ENCODE peak calls at places on chromosome 20, in five cellular contexts. One of them, this sample, is unnamed.

GRCh38 chr20:5932796-5933195 is 17.5 kb downstream of the TRMT6 start:
- DNase-seq in H1: no peak
- DNase-seq in NT2/D1: no peak
- DNase-seq in GM12878: no peak
- DNase-seq in HepG2: no peak
- DNase-seq in this sample: no peak

GRCh38 chr20:5945963-5946362 is 4.4 kb downstream of the TRMT6 start:
- DNase-seq in H1: no peak
- DNase-seq in NT2/D1: no peak
- DNase-seq in GM12878: no peak
- DNase-seq in HepG2: no peak
- DNase-seq in this sample: no peak

GRCh38 chr20:52830598-52830997 is 141.6 kb upstream of the TSHZ2 start:
- DNase-seq in H1: no peak
- DNase-seq in NT2/D1: no peak
- DNase-seq in GM12878: no peak
- DNase-seq in HepG2: no peak
- DNase-seq in this sample: no peak

GRCh38 chr20:59598625-59599310 is 5.6 kb upstream of the PHACTR3 start:
- DNase-seq in H1: peak; percentile 65
- DNase-seq in NT2/D1: peak; percentile 36
- DNase-seq in GM12878: peak; percentile 8
- DNase-seq in HepG2: peak; percentile 55
- DNase-seq in this sample: peak; percentile 78

GRCh38 chr20:36861875-36862801 is 13.8 kb upstream of the TLDC2 start:
- DNase-seq in H1: peak; percentile 61
- DNase-seq in NT2/D1: no peak
- DNase-seq in GM12878: no peak
- DNase-seq in HepG2: peak; percentile 87
- DNase-seq in this sample: no peak

GRCh38 chr20:23061713-23062561 is 12.5 kb upstream of the THBD start:
- DNase-seq in H1: peak; percentile 57
- DNase-seq in NT2/D1: no peak
- DNase-seq in GM12878: no peak
- DNase-seq in HepG2: peak; percentile 29
- DNase-seq in this sample: peak; percentile 25

GRCh38 chr20:32168184-32168910 is 39.2 kb downstream of the PLAGL2 start:
- DNase-seq in H1: no peak
- DNase-seq in NT2/D1: peak; percentile 28
- DNase-seq in GM12878: no peak
- DNase-seq in HepG2: peak; percentile 49
- DNase-seq in this sample: no peak

GRCh38 chr20:9916776-9917175 is 77.9 kb upstream of the PAK5 start:
- DNase-seq in H1: no peak
- DNase-seq in NT2/D1: no peak
- DNase-seq in GM12878: no peak
- DNase-seq in HepG2: no peak
- DNase-seq in this sample: no peak

GRCh38 chr20:11687546-11688292 is 230.0 kb upstream of the BTBD3 start:
- DNase-seq in H1: no peak
- DNase-seq in NT2/D1: no peak
- DNase-seq in GM12878: no peak
- DNase-seq in HepG2: peak; percentile 84
- DNase-seq in this sample: no peak

GRCh38 chr20:13102237-13102636 is 93.5 kb downstream of the SPTLC3 start:
- DNase-seq in H1: no peak
- DNase-seq in NT2/D1: no peak
- DNase-seq in GM12878: no peak
- DNase-seq in HepG2: no peak
- DNase-seq in this sample: no peak

GRCh38 chr20:58236612-58237317 is 8.3 kb upstream of the ANKRD60 start:
- DNase-seq in H1: peak; percentile 97
- DNase-seq in NT2/D1: peak; percentile 56
- DNase-seq in GM12878: peak; percentile 12
- DNase-seq in HepG2: peak; percentile 52
- DNase-seq in this sample: peak; percentile 86

GRCh38 chr20:57439432-57439831 is 48.2 kb downstream of the RBM38 start:
- DNase-seq in H1: no peak
- DNase-seq in NT2/D1: no peak
- DNase-seq in GM12878: no peak
- DNase-seq in HepG2: no peak
- DNase-seq in this sample: no peak

GRCh38 chr20:58586565-58587093 is 64.5 kb upstream of the STX16 start:
- DNase-seq in H1: no peak
- DNase-seq in NT2/D1: no peak
- DNase-seq in GM12878: no peak
- DNase-seq in HepG2: peak; percentile 58
- DNase-seq in this sample: no peak

GRCh38 chr20:661474-662288 is 8.7 kb upstream of the SRXN1 start:
- DNase-seq in H1: peak; percentile 70
- DNase-seq in NT2/D1: no peak
- DNase-seq in GM12878: no peak
- DNase-seq in HepG2: no peak
- DNase-seq in this sample: no peak

GRCh38 chr20:48739395-48740268 is 88.2 kb downstream of the PREX1 start:
- DNase-seq in H1: no peak
- DNase-seq in NT2/D1: no peak
- DNase-seq in GM12878: no peak
- DNase-seq in HepG2: no peak
- DNase-seq in this sample: no peak

GRCh38 chr20:31844737-31845299 is 586 bp downstream of the FOXS1 start:
- DNase-seq in H1: no peak
- DNase-seq in NT2/D1: no peak
- DNase-seq in GM12878: no peak
- DNase-seq in HepG2: no peak
- DNase-seq in this sample: no peak

GRCh38 chr20:33262658-33263065 is 20.4 kb upstream of the BPIFB1 start:
- DNase-seq in H1: no peak
- DNase-seq in NT2/D1: peak; percentile 40
- DNase-seq in GM12878: no peak
- DNase-seq in HepG2: peak; percentile 82
- DNase-seq in this sample: peak; percentile 53

GRCh38 chr20:62117362-62117646 is 5.0 kb upstream of the LSM14B start:
- DNase-seq in H1: no peak
- DNase-seq in NT2/D1: no peak
- DNase-seq in GM12878: no peak
- DNase-seq in HepG2: no peak
- DNase-seq in this sample: no peak

GRCh38 chr20:36856691-36857635 is 19.0 kb upstream of the TLDC2 start:
- DNase-seq in H1: no peak
- DNase-seq in NT2/D1: no peak
- DNase-seq in GM12878: no peak
- DNase-seq in HepG2: no peak
- DNase-seq in this sample: no peak

GRCh38 chr20:53337419-53338101 is 256.1 kb downstream of the ZNF217 start:
- DNase-seq in H1: no peak
- DNase-seq in NT2/D1: no peak
- DNase-seq in GM12878: no peak
- DNase-seq in HepG2: no peak
- DNase-seq in this sample: no peak

GRCh38 chr20:32660661-32661060 is 13.1 kb downstream of the C20orf203 start:
- DNase-seq in H1: no peak
- DNase-seq in NT2/D1: no peak
- DNase-seq in GM12878: no peak
- DNase-seq in HepG2: no peak
- DNase-seq in this sample: no peak

GRCh38 chr20:53448426-53448825 is 145.2 kb downstream of the ZNF217 start:
- DNase-seq in H1: no peak
- DNase-seq in NT2/D1: no peak
- DNase-seq in GM12878: no peak
- DNase-seq in HepG2: no peak
- DNase-seq in this sample: no peak

GRCh38 chr20:48180039-48180438 is 394.8 kb upstream of the SULF2 start:
- DNase-seq in H1: no peak
- DNase-seq in NT2/D1: no peak
- DNase-seq in GM12878: no peak
- DNase-seq in HepG2: peak; percentile 50
- DNase-seq in this sample: no peak

GRCh38 chr20:54188132-54188835 is 14.5 kb upstream of the CYP24A1 start:
- DNase-seq in H1: no peak
- DNase-seq in NT2/D1: no peak
- DNase-seq in GM12878: no peak
- DNase-seq in HepG2: no peak
- DNase-seq in this sample: no peak

GRCh38 chr20:38150595-38151170 is 14.4 kb downstream of the TGM2 start:
- DNase-seq in H1: no peak
- DNase-seq in NT2/D1: no peak
- DNase-seq in GM12878: no peak
- DNase-seq in HepG2: no peak
- DNase-seq in this sample: no peak

GRCh38 chr20:38153011-38153329 is 12.1 kb downstream of the TGM2 start:
- DNase-seq in H1: no peak
- DNase-seq in NT2/D1: no peak
- DNase-seq in GM12878: no peak
- DNase-seq in HepG2: no peak
- DNase-seq in this sample: no peak

GRCh38 chr20:38151455-38151854 is 13.6 kb downstream of the TGM2 start:
- DNase-seq in H1: no peak
- DNase-seq in NT2/D1: no peak
- DNase-seq in GM12878: no peak
- DNase-seq in HepG2: no peak
- DNase-seq in this sample: no peak

GRCh38 chr20:38153401-38153800 is 11.7 kb downstream of the TGM2 start:
- DNase-seq in H1: no peak
- DNase-seq in NT2/D1: no peak
- DNase-seq in GM12878: no peak
- DNase-seq in HepG2: no peak
- DNase-seq in this sample: no peak

GRCh38 chr20:38152175-38153010 is 12.7 kb downstream of the TGM2 start:
- DNase-seq in H1: no peak
- DNase-seq in NT2/D1: no peak
- DNase-seq in GM12878: peak; percentile 25
- DNase-seq in HepG2: peak; percentile 44
- DNase-seq in this sample: no peak
- TF ChIP-seq SUZ12 in H1: no peak
- TF ChIP-seq SUZ12 in NT2/D1: no peak
- TF ChIP-seq SUZ12 in GM12878: no peak
- TF ChIP-seq SUZ12 in HepG2: no peak
- TF ChIP-seq SUZ12 in this sample: no peak

DNA sequence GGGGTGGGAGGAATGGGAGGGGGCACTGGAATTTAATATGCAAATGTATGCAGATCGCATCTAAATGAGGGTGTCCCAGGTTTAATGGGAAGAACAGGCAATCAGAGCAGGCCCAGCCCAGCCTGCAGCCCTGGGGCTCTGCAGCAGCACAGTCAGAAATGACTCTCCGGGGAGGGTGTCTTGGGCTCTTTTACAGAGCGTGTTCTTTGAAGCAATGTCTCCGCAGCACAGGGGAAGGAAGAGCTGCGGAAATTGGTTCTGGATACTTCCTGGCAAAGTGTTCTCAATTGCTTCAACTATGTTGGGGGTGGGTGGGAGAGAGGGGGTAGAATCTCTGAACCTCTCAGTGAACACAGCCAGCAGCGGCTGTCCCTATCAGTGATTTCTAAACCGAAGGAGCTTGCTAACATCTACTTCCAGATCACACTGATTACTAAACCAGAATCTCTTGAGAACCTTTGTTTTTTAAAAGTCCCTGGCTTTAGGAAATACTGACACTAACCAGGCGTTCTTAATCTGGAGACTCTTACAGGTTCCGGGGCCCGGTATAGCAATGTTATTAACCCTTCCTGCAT is 8.1 kb upstream of the MMP9 start:
- DNase-seq in H1: no peak
- DNase-seq in NT2/D1: no peak
- DNase-seq in GM12878: no peak
- DNase-seq in HepG2: no peak
- DNase-seq in this sample: no peak
- TF ChIP-seq SUZ12 in H1: no peak
- TF ChIP-seq SUZ12 in NT2/D1: no peak
- TF ChIP-seq SUZ12 in GM12878: no peak
- TF ChIP-seq SUZ12 in HepG2: no peak
- TF ChIP-seq SUZ12 in this sample: no peak

GRCh38 chr20:19785173-19785799 is 27.2 kb downstream of the RIN2 start:
- DNase-seq in H1: no peak
- DNase-seq in NT2/D1: no peak
- DNase-seq in GM12878: no peak
- DNase-seq in HepG2: no peak
- DNase-seq in this sample: no peak

GRCh38 chr20:19782669-19783068 is 24.6 kb downstream of the RIN2 start:
- DNase-seq in H1: no peak
- DNase-seq in NT2/D1: no peak
- DNase-seq in GM12878: no peak
- DNase-seq in HepG2: no peak
- DNase-seq in this sample: no peak

GRCh38 chr20:19784511-19785172 is 26.6 kb downstream of the RIN2 start:
- DNase-seq in H1: peak; percentile 49
- DNase-seq in NT2/D1: peak; percentile 25
- DNase-seq in GM12878: peak; percentile 9
- DNase-seq in HepG2: peak; percentile 75
- DNase-seq in this sample: peak; percentile 70

GRCh38 chr20:19785886-19786285 is 27.8 kb downstream of the RIN2 start:
- DNase-seq in H1: no peak
- DNase-seq in NT2/D1: no peak
- DNase-seq in GM12878: no peak
- DNase-seq in HepG2: no peak
- DNase-seq in this sample: no peak

DNA sequence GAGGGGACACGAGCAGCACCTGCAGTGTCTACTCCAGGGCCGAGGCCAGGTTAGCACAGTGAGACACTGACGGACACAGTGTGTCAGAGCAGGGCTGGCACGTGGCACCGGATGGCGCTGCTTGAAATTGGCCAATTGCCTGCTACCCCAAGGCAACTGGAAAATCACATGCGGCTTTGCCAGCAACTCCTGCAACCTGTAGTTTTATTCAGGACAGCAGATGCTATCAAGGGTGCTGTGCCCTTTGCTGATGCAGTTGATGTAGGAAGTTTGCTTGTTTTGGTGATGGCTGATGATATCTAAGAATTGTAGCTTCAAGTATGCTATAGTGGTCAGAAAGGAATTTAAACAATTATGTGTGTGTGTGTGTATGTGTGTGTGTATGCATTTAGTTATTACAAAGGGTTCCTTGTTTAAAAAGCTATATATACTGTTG is 25.9 kb downstream of the RIN2 start:
- DNase-seq in H1: no peak
- DNase-seq in NT2/D1: no peak
- DNase-seq in GM12878: no peak
- DNase-seq in HepG2: peak; percentile 49
- DNase-seq in this sample: no peak
- TF ChIP-seq SUZ12 in H1: no peak
- TF ChIP-seq SUZ12 in NT2/D1: no peak
- TF ChIP-seq SUZ12 in GM12878: no peak
- TF ChIP-seq SUZ12 in HepG2: no peak
- TF ChIP-seq SUZ12 in this sample: no peak

GRCh38 chr20:34618676-34619075 is 58.2 kb downstream of the PIGU start:
- DNase-seq in H1: no peak
- DNase-seq in NT2/D1: no peak
- DNase-seq in GM12878: no peak
- DNase-seq in HepG2: no peak
- DNase-seq in this sample: no peak

GRCh38 chr20:34621036-34621343 is 55.9 kb downstream of the PIGU start:
- DNase-seq in H1: no peak
- DNase-seq in NT2/D1: no peak
- DNase-seq in GM12878: no peak
- DNase-seq in HepG2: no peak
- DNase-seq in this sample: no peak

GRCh38 chr20:34622821-34623451 is 54.0 kb downstream of the PIGU start:
- DNase-seq in H1: no peak
- DNase-seq in NT2/D1: no peak
- DNase-seq in GM12878: no peak
- DNase-seq in HepG2: no peak
- DNase-seq in this sample: no peak

GRCh38 chr20:34624628-34625027 is 52.3 kb downstream of the PIGU start:
- DNase-seq in H1: no peak
- DNase-seq in NT2/D1: no peak
- DNase-seq in GM12878: no peak
- DNase-seq in HepG2: no peak
- DNase-seq in this sample: no peak

GRCh38 chr20:34621383-34622367 is 55.2 kb downstream of the PIGU start:
- DNase-seq in H1: no peak
- DNase-seq in NT2/D1: no peak
- DNase-seq in GM12878: no peak
- DNase-seq in HepG2: peak; percentile 100
- DNase-seq in this sample: no peak
- TF ChIP-seq SUZ12 in H1: no peak
- TF ChIP-seq SUZ12 in NT2/D1: no peak
- TF ChIP-seq SUZ12 in GM12878: no peak
- TF ChIP-seq SUZ12 in HepG2: no peak
- TF ChIP-seq SUZ12 in this sample: no peak